ENCODE peak calls at places on chromosomes 11 and 22, in seven cellular contexts. One of them, this sample, is unnamed.

GRCh38 chr11:65417221-65417701 is 5.3 kb upstream of the NEAT1 start:
- DNase-seq in body of pancreas: peak; percentile 47
- DNase-seq in GM12865: peak; percentile 50
- DNase-seq in NCI-H2171 treated with DMSO at 0.1 percent for 48 hours: no peak
- DNase-seq in stimulated activated CD8-positive, alpha-beta memory T cell treated with anti-CD3 and anti-CD28 coated beads, Interleukin-15, amount 100 ng/mL, for 1 hour: no peak
- DNase-seq in activated CD4-positive, alpha-beta T cell treated with anti-CD3 and anti-CD28 coated beads for 24 hours: no peak
- DNase-seq in activated CD4-positive, CD25-positive, alpha-beta regulatory T cell treated with anti-CD3 and anti-CD28 coated beads, Interleukin-2, amount 50 U/mL, for 16 hours: no peak
- DNase-seq in this sample: no peak

GRCh38 chr22:22395230-22395629 is 113.3 kb downstream of the ZNF280B start:
- DNase-seq in body of pancreas: no peak
- DNase-seq in GM12865: no peak
- DNase-seq in NCI-H2171 treated with DMSO at 0.1 percent for 48 hours: no peak
- DNase-seq in stimulated activated CD8-positive, alpha-beta memory T cell treated with anti-CD3 and anti-CD28 coated beads, Interleukin-15, amount 100 ng/mL, for 1 hour: no peak
- DNase-seq in activated CD4-positive, alpha-beta T cell treated with anti-CD3 and anti-CD28 coated beads for 24 hours: no peak
- DNase-seq in activated CD4-positive, CD25-positive, alpha-beta regulatory T cell treated with anti-CD3 and anti-CD28 coated beads, Interleukin-2, amount 50 U/mL, for 16 hours: no peak
- DNase-seq in this sample: no peak

GRCh38 chr11:126938718-126939117 is 61.9 kb downstream of the KIRREL3 start:
- DNase-seq in body of pancreas: no peak
- DNase-seq in GM12865: no peak
- DNase-seq in NCI-H2171 treated with DMSO at 0.1 percent for 48 hours: no peak
- DNase-seq in stimulated activated CD8-positive, alpha-beta memory T cell treated with anti-CD3 and anti-CD28 coated beads, Interleukin-15, amount 100 ng/mL, for 1 hour: no peak
- DNase-seq in activated CD4-positive, alpha-beta T cell treated with anti-CD3 and anti-CD28 coated beads for 24 hours: no peak
- DNase-seq in activated CD4-positive, CD25-positive, alpha-beta regulatory T cell treated with anti-CD3 and anti-CD28 coated beads, Interleukin-2, amount 50 U/mL, for 16 hours: no peak
- DNase-seq in this sample: no peak

GRCh38 chr11:132177106-132177505 is 806.7 kb downstream of the NTM start:
- DNase-seq in body of pancreas: no peak
- DNase-seq in GM12865: peak; percentile 25
- DNase-seq in NCI-H2171 treated with DMSO at 0.1 percent for 48 hours: no peak
- DNase-seq in stimulated activated CD8-positive, alpha-beta memory T cell treated with anti-CD3 and anti-CD28 coated beads, Interleukin-15, amount 100 ng/mL, for 1 hour: no peak
- DNase-seq in activated CD4-positive, alpha-beta T cell treated with anti-CD3 and anti-CD28 coated beads for 24 hours: no peak
- DNase-seq in activated CD4-positive, CD25-positive, alpha-beta regulatory T cell treated with anti-CD3 and anti-CD28 coated beads, Interleukin-2, amount 50 U/mL, for 16 hours: no peak
- DNase-seq in this sample: no peak

GRCh38 chr11:32821517-32821916 is 8.2 kb upstream of the PRRG4 start:
- DNase-seq in body of pancreas: no peak
- DNase-seq in GM12865: no peak
- DNase-seq in NCI-H2171 treated with DMSO at 0.1 percent for 48 hours: no peak
- DNase-seq in stimulated activated CD8-positive, alpha-beta memory T cell treated with anti-CD3 and anti-CD28 coated beads, Interleukin-15, amount 100 ng/mL, for 1 hour: no peak
- DNase-seq in activated CD4-positive, alpha-beta T cell treated with anti-CD3 and anti-CD28 coated beads for 24 hours: no peak
- DNase-seq in activated CD4-positive, CD25-positive, alpha-beta regulatory T cell treated with anti-CD3 and anti-CD28 coated beads, Interleukin-2, amount 50 U/mL, for 16 hours: no peak
- DNase-seq in this sample: no peak

GRCh38 chr11:5489571-5490357 is 1.3 kb downstream of the OR52D1 start:
- DNase-seq in body of pancreas: no peak
- DNase-seq in GM12865: no peak
- DNase-seq in NCI-H2171 treated with DMSO at 0.1 percent for 48 hours: no peak
- DNase-seq in stimulated activated CD8-positive, alpha-beta memory T cell treated with anti-CD3 and anti-CD28 coated beads, Interleukin-15, amount 100 ng/mL, for 1 hour: no peak
- DNase-seq in activated CD4-positive, alpha-beta T cell treated with anti-CD3 and anti-CD28 coated beads for 24 hours: no peak
- DNase-seq in activated CD4-positive, CD25-positive, alpha-beta regulatory T cell treated with anti-CD3 and anti-CD28 coated beads, Interleukin-2, amount 50 U/mL, for 16 hours: no peak
- DNase-seq in this sample: no peak

GRCh38 chr11:83194284-83195175 is 1.0 kb downstream of the ANKRD42 start:
- DNase-seq in body of pancreas: peak; percentile 58
- DNase-seq in GM12865: peak; percentile 71
- DNase-seq in NCI-H2171 treated with DMSO at 0.1 percent for 48 hours: peak; percentile 5
- DNase-seq in stimulated activated CD8-positive, alpha-beta memory T cell treated with anti-CD3 and anti-CD28 coated beads, Interleukin-15, amount 100 ng/mL, for 1 hour: peak; percentile 27
- DNase-seq in activated CD4-positive, alpha-beta T cell treated with anti-CD3 and anti-CD28 coated beads for 24 hours: peak; percentile 6
- DNase-seq in activated CD4-positive, CD25-positive, alpha-beta regulatory T cell treated with anti-CD3 and anti-CD28 coated beads, Interleukin-2, amount 50 U/mL, for 16 hours: peak; percentile 21
- DNase-seq in this sample: no peak

GRCh38 chr22:41273128-41273527 is 12.9 kb downstream of the RANGAP1 start:
- DNase-seq in body of pancreas: no peak
- DNase-seq in GM12865: no peak
- DNase-seq in NCI-H2171 treated with DMSO at 0.1 percent for 48 hours: no peak
- DNase-seq in stimulated activated CD8-positive, alpha-beta memory T cell treated with anti-CD3 and anti-CD28 coated beads, Interleukin-15, amount 100 ng/mL, for 1 hour: no peak
- DNase-seq in activated CD4-positive, alpha-beta T cell treated with anti-CD3 and anti-CD28 coated beads for 24 hours: no peak
- DNase-seq in activated CD4-positive, CD25-positive, alpha-beta regulatory T cell treated with anti-CD3 and anti-CD28 coated beads, Interleukin-2, amount 50 U/mL, for 16 hours: no peak
- DNase-seq in this sample: no peak

GRCh38 chr11:108340958-108341357 is 118.1 kb downstream of the ATM start:
- DNase-seq in body of pancreas: no peak
- DNase-seq in GM12865: no peak
- DNase-seq in NCI-H2171 treated with DMSO at 0.1 percent for 48 hours: no peak
- DNase-seq in stimulated activated CD8-positive, alpha-beta memory T cell treated with anti-CD3 and anti-CD28 coated beads, Interleukin-15, amount 100 ng/mL, for 1 hour: no peak
- DNase-seq in activated CD4-positive, alpha-beta T cell treated with anti-CD3 and anti-CD28 coated beads for 24 hours: no peak
- DNase-seq in activated CD4-positive, CD25-positive, alpha-beta regulatory T cell treated with anti-CD3 and anti-CD28 coated beads, Interleukin-2, amount 50 U/mL, for 16 hours: no peak
- DNase-seq in this sample: no peak